ENCODE peak calls at places on chromosome 10, in seven cellular contexts. Y is transverse colon, X is stomach, S is breast epithelium, U is HCT116, H is suprapubic skin, Z is endothelial cell of umbilical vein. K is an unnamed sample.

GRCh38 chr10:33086100-33086499 is 128.1 kb upstream of the ITGB1 start:
- DNase-seq in Y (no peak), X (no peak), S (no peak), U (no peak), H (no peak), Z (no peak), K (no peak)

GRCh38 chr10:70786799-70787415 is 1.7 kb upstream of the TBATA start:
- DNase-seq in Y (no peak), X (no peak), S (no peak), U (no peak), H (no peak), Z (no peak), K (no peak)

GRCh38 chr10:46028584-46029570 is 1.5 kb downstream of the NCOA4 start:
- DNase-seq in Y (peak; percentile 33), X (no peak), S (no peak), U (peak; percentile 71), H (no peak), Z (peak; percentile 76), K (no peak)

GRCh38 chr10:87092356-87092860 is 2.2 kb downstream of the GLUD1 start:
- DNase-seq in Y (no peak), X (no peak), S (no peak), U (no peak), H (no peak), Z (peak; percentile 52), K (peak; percentile 44)

GRCh38 chr10:17643339-17643754 is 604 bp upstream of the STAM start:
- DNase-seq in Y (peak; percentile 82), X (peak; percentile 72), S (peak; percentile 57), U (no peak), H (peak; percentile 83), Z (no peak), K (peak; percentile 55)

GRCh38 chr10:67955614-67956013 is 71.2 kb downstream of the SIRT1 start:
- DNase-seq in Y (no peak), X (no peak), S (no peak), U (no peak), H (no peak), Z (no peak), K (no peak)

GRCh38 chr10:114849674-114850073 is 28.1 kb downstream of the FHIP2A start:
- DNase-seq in Y (no peak), X (no peak), S (no peak), U (no peak), H (no peak), Z (no peak), K (no peak)

GRCh38 chr10:83605783-83606182 is 533.5 kb upstream of the GHITM start:
- DNase-seq in Y (no peak), X (no peak), S (no peak), U (no peak), H (no peak), Z (no peak), K (no peak)

GRCh38 chr10:96850825-96851224 is 18.7 kb downstream of the LCOR start:
- DNase-seq in Y (no peak), X (no peak), S (no peak), U (no peak), H (no peak), Z (no peak), K (no peak)

GRCh38 chr10:480928-481551 is 208.4 kb downstream of the DIP2C start:
- DNase-seq in Y (no peak), X (peak; percentile 51), S (no peak), U (no peak), H (no peak), Z (peak; percentile 40), K (no peak)

GRCh38 chr10:15744217-15744865 is 24.6 kb upstream of the ITGA8 start:
- DNase-seq in Y (peak; percentile 48), X (peak; percentile 38), S (no peak), U (peak; percentile 66), H (no peak), Z (peak; percentile 58), K (no peak)

GRCh38 chr10:109978481-109978880 is 29.3 kb upstream of the ADD3 start:
- DNase-seq in Y (peak; percentile 76), X (peak; percentile 45), S (no peak), U (peak; percentile 37), H (no peak), Z (peak; percentile 66), K (no peak)

GRCh38 chr10:77381750-77382149 is 255.9 kb downstream of the KCNMA1 start:
- DNase-seq in Y (no peak), X (no peak), S (no peak), U (no peak), H (no peak), Z (no peak), K (no peak)

GRCh38 chr10:8150401-8150905 is 96.0 kb downstream of the GATA3 start:
- DNase-seq in Y (no peak), X (no peak), S (no peak), U (no peak), H (no peak), Z (peak; percentile 76), K (no peak)

GRCh38 chr10:101453791-101454718 is 100.1 kb downstream of the BTRC start:
- DNase-seq in Y (no peak), X (no peak), S (no peak), U (no peak), H (no peak), Z (no peak), K (no peak)

GRCh38 chr10:114271779-114272167 is 32.7 kb downstream of the VWA2 start:
- DNase-seq in Y (no peak), X (peak; percentile 25), S (peak; percentile 44), U (peak; percentile 42), H (no peak), Z (peak; percentile 76), K (no peak)

GRCh38 chr10:48811917-48812316 is 127.2 kb downstream of the WDFY4 start:
- DNase-seq in Y (no peak), X (no peak), S (no peak), U (no peak), H (no peak), Z (no peak), K (no peak)

GRCh38 chr10:80532571-80532970 is 5.1 kb upstream of the SH2D4B start:
- DNase-seq in Y (no peak), X (no peak), S (peak; percentile 33), U (no peak), H (no peak), Z (no peak), K (no peak)

GRCh38 chr10:13053794-13054462 is 46.0 kb upstream of the OPTN start:
- DNase-seq in Y (no peak), X (no peak), S (no peak), U (no peak), H (no peak), Z (no peak), K (peak; percentile 57)

GRCh38 chr10:24223953-24224352 is 15.0 kb downstream of the KIAA1217 start:
- DNase-seq in Y (no peak), X (no peak), S (no peak), U (no peak), H (no peak), Z (no peak), K (no peak)

GRCh38 chr10:50552771-50553535 is 70.8 kb downstream of the SGMS1 start:
- DNase-seq in Y (peak; percentile 34), X (peak; percentile 29), S (no peak), U (no peak), H (no peak), Z (peak; percentile 25), K (no peak)

GRCh38 chr10:59807629-59808620 is 54.7 kb upstream of the MRLN start:
- DNase-seq in Y (no peak), X (no peak), S (no peak), U (no peak), H (no peak), Z (no peak), K (no peak)

GRCh38 chr10:76717141-76717540 is 920.5 kb downstream of the KCNMA1 start:
- DNase-seq in Y (no peak), X (no peak), S (no peak), U (no peak), H (no peak), Z (peak; percentile 1), K (no peak)

DNA sequence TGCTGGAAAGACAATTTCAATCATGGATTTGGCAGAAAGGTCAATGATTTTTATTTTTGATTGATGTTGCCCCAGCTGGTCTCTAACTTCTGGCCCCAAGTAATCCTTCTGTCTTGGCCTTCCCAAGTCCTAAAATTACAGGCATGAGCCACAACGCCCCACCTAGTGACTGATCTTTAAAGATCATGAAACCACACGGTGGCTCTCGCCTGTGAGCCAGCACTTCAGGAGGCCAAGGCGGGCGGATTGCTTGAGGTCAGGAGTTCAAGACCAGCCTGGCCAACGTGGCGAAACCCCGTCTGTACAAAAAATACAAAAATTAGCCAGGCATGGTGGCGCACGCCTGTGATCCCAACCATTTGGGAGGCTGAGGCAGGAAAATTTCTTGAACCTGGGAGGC is 12.6 kb upstream of the C10orf95 start:
- DNase-seq in Y (no peak), X (no peak), S (no peak), U (no peak), H (no peak), Z (no peak), K (no peak)
- H3K27ac ChIP-seq in Y (no peak overlapping the region), X (no peak overlapping the region), S (no peak overlapping the region), U (peak overlapping the region; percentile 59), H (no peak overlapping the region), Z (no peak overlapping the region), K (no peak overlapping the region)

GRCh38 chr10:132516771-132517725 is 20.5 kb upstream of the INPP5A start:
- DNase-seq in Y (peak; percentile 80), X (peak; percentile 87), S (peak; percentile 85), U (no peak), H (peak; percentile 93), Z (peak; percentile 71), K (peak; percentile 63)

GRCh38 chr10:132517951-132518521 is 19.6 kb upstream of the INPP5A start:
- DNase-seq in Y (peak; percentile 9), X (no peak), S (peak; percentile 47), U (no peak), H (peak; percentile 76), Z (no peak), K (no peak)

GRCh38 chr10:132519382-132520146 is 18.0 kb upstream of the INPP5A start:
- DNase-seq in Y (peak; percentile 8), X (no peak), S (peak; percentile 53), U (no peak), H (peak; percentile 79), Z (no peak), K (no peak)

GRCh38 chr10:132520147-132520811 is 17.3 kb upstream of the INPP5A start:
- DNase-seq in Y (peak; percentile 16), X (peak; percentile 40), S (peak; percentile 50), U (no peak), H (peak; percentile 76), Z (no peak), K (no peak)

GRCh38 chr10:132518572-132519381 is 18.8 kb upstream of the INPP5A start:
- DNase-seq in Y (peak; percentile 87), X (peak; percentile 92), S (peak; percentile 90), U (peak; percentile 51), H (no peak), Z (no peak), K (peak; percentile 32)
- TF ChIP-seq POLR2AphosphoS5 in Y (no peak), X (no peak), S (no peak), U (peak; percentile 65), H (no peak), Z (no peak), K (peak; percentile 32)

DNA sequence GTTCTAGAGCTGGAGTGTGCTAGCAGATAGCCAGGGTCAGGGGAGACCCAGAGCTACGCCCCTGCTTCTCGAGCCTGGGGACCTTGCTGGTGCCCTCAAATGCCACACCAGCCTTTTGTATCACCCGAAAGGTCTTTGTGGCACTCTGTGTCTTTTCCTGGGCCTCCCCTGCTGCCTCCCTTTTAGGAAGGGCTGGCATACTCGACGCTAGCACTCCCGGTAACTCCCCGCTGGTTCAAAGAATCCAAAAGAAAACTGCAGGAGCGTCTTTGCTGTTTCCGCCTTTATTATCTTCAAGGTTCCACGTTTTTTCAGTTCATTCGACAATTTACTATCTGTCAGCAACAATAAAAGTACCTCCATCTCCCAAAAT is 36.3 kb downstream of the CTBP2 start:
- DNase-seq in Y (no peak), X (no peak), S (no peak), U (no peak), H (no peak), Z (no peak), K (no peak)
- TF ChIP-seq POLR2A in Y (no peak), X (no peak), S (no peak), U (no peak), H (no peak), Z (no peak), K (no peak)

GRCh38 chr10:5544216-5544805 is 19.6 kb downstream of the CALML3 start:
- DNase-seq in Y (peak; percentile 6), X (peak; percentile 25), S (peak; percentile 36), U (no peak), H (peak; percentile 44), Z (no peak), K (peak; percentile 59)
- H3K27ac ChIP-seq in Y (peak overlapping the region; percentile 88), X (peak overlapping the region; percentile 91), S (peak overlapping the region; percentile 95), U (no peak overlapping the region), H (peak overlapping the region; percentile 91), Z (no peak overlapping the region), K (peak overlapping the region; percentile 91)